ENCODE peak calls at places on chromosome 19, in ten cellular contexts. Z is globus pallidus; L is DND-41; H is activated naive CD4-positive, alpha-beta T cell; Y is skeletal muscle cell; A is K562; P is GM04504; C is CD4-positive, alpha-beta T cell; I is GM12865; T is COR-L47. K is an unnamed sample.
A peak's percentile ranks its signal among the peaks of the same experiment; 100 is the strongest.

GRCh38 chr19:6519289-6519688 is 11.5 kb upstream of the TNFSF9 start:
- DNase-seq in L (no peak), C (no peak), H (no peak), I (peak; percentile 69), A (no peak), Z (no peak), T (no peak), Y (no peak), P (peak; percentile 64), K (peak; percentile 68)

GRCh38 chr19:1097810-1098176 is 2.6 kb upstream of the POLR2E start:
- DNase-seq in P (no peak), I (no peak), H (no peak), A (no peak), Y (no peak), T (no peak), C (no peak), L (no peak), Z (no peak), K (no peak)

GRCh38 chr19:2474232-2475017 is 1.5 kb upstream of the GADD45B start:
- DNase-seq in T (peak; percentile 47), A (peak; percentile 87), Z (peak; percentile 73), C (peak; percentile 75), P (no peak), Y (peak; percentile 83), L (peak; percentile 89), H (peak; percentile 77), I (peak; percentile 92), K (no peak)

GRCh38 chr19:33175886-33176669 is 18.1 kb upstream of the LRP3 start:
- DNase-seq in L (peak; percentile 37), H (peak; percentile 39), C (peak; percentile 14), A (no peak), Z (no peak), T (peak; percentile 20), P (no peak), I (no peak), Y (no peak), K (no peak)

GRCh38 chr19:3745363-3746045 is 16.0 kb downstream of the APBA3 start:
- DNase-seq in Y (no peak), P (no peak), I (no peak), T (no peak), C (no peak), L (no peak), H (no peak), A (no peak), Z (no peak), K (no peak)

GRCh38 chr19:39824143-39825092 is 9.5 kb downstream of the DYRK1B start:
- DNase-seq in H (peak; percentile 65), T (peak; percentile 96), C (peak; percentile 87), A (no peak), Y (peak; percentile 71), I (peak; percentile 94), L (peak; percentile 92), Z (peak; percentile 98), P (peak; percentile 82), K (peak; percentile 86)

GRCh38 chr19:16216744-16217670 is 19.3 kb downstream of the AP1M1 start:
- DNase-seq in I (no peak), T (peak; percentile 47), C (no peak), L (no peak), Y (no peak), H (peak; percentile 34), P (no peak), A (no peak), Z (no peak), K (no peak)

GRCh38 chr19:5228932-5229777 is 111.5 kb downstream of the PTPRS start:
- DNase-seq in A (peak; percentile 29), Y (no peak), I (no peak), T (peak; percentile 52), P (no peak), C (no peak), H (no peak), Z (no peak), L (no peak), K (no peak)

GRCh38 chr19:12838893-12839656 is 760 bp downstream of the MAST1 start:
- DNase-seq in Y (no peak), C (no peak), T (peak; percentile 49), A (no peak), L (peak; percentile 38), Z (no peak), H (no peak), P (no peak), I (no peak), K (no peak)

GRCh38 chr19:15934332-15935078 is at the start of gene CYP4F11:
- DNase-seq in L (peak; percentile 20), T (peak; percentile 15), Z (peak; percentile 43), P (no peak), I (no peak), C (no peak), H (no peak), A (no peak), Y (no peak), K (no peak)

K was measured in astrocyte of the cerebellum.